ENCODE peak calls at places on chromosomes 13 and 19, in eight cellular contexts. A, L, R, V, U, I, K and X are unnamed samples.

GRCh38 chr19:33490041-33490451 is 31.5 kb downstream of the PEPD start:
- DNase-seq in A (no peak), L (no peak), R (no peak), V (no peak), U (no peak), I (no peak), K (no peak), X (no peak)

GRCh38 chr19:16446108-16447014 is 25.4 kb downstream of the EPS15L1 start:
- DNase-seq in A (no peak), L (peak), R (no peak), V (no peak), U (no peak), I (no peak), K (no peak), X (no peak)

GRCh38 chr13:45231722-45232121 is 30.9 kb upstream of the KCTD4 start:
- DNase-seq in A (peak), L (peak), R (no peak), V (no peak), U (no peak), I (no peak), K (no peak), X (no peak)

GRCh38 chr13:59301166-59301551 is 862.6 kb downstream of the DIAPH3 start:
- DNase-seq in A (no peak), L (no peak), R (no peak), V (no peak), U (no peak), I (no peak), K (no peak), X (no peak)

GRCh38 chr19:290539-291521 is at the start of gene PLPP2:
- DNase-seq in A (peak), L (no peak), R (no peak), V (peak), U (peak), I (peak), K (no peak), X (peak)

GRCh38 chr13:20525144-20525600 is 485 bp downstream of the CRYL1 start:
- DNase-seq in A (peak), L (no peak), R (peak), V (peak), U (peak), I (peak), K (peak), X (peak)

GRCh38 chr19:8821748-8822241 is 10.3 kb downstream of the ZNF558 start:
- DNase-seq in A (no peak), L (no peak), R (no peak), V (no peak), U (no peak), I (no peak), K (no peak), X (no peak)

GRCh38 chr13:43991773-43992201 is 112.1 kb downstream of the LACC1 start:
- DNase-seq in A (no peak), L (no peak), R (peak), V (no peak), U (no peak), I (no peak), K (no peak), X (no peak)

GRCh38 chr19:55390461-55390880 is 4.7 kb downstream of the RPL28 start:
- DNase-seq in A (no peak), L (peak), R (no peak), V (no peak), U (no peak), I (no peak), K (no peak), X (no peak)

GRCh38 chr13:106867249-106867648 is 299.3 kb upstream of the ARGLU1 start:
- DNase-seq in A (peak), L (peak), R (no peak), V (no peak), U (no peak), I (no peak), K (no peak), X (no peak)

GRCh38 chr13:92807343-92807742 is 419.3 kb upstream of the GPC6 start:
- DNase-seq in A (peak), L (peak), R (no peak), V (no peak), U (no peak), I (no peak), K (no peak), X (no peak)

GRCh38 chr13:32278456-32278855 is 36.7 kb downstream of the ZAR1L start:
- DNase-seq in A (peak), L (peak), R (no peak), V (no peak), U (no peak), I (no peak), K (no peak), X (no peak)

GRCh38 chr13:42977219-42977659 is 14.8 kb downstream of the EPSTI1 start:
- DNase-seq in A (no peak), L (no peak), R (no peak), V (no peak), U (no peak), I (no peak), K (no peak), X (no peak)

GRCh38 chr13:26971990-26972888 is 199.4 kb downstream of the USP12 start:
- DNase-seq in A (peak), L (no peak), R (no peak), V (peak), U (no peak), I (peak), K (no peak), X (peak)
- TF ChIP-seq CTCF in A (peak), L (peak), R (no peak), V (peak), U (no peak), I (peak), K (no peak), X (no peak)

DNA sequence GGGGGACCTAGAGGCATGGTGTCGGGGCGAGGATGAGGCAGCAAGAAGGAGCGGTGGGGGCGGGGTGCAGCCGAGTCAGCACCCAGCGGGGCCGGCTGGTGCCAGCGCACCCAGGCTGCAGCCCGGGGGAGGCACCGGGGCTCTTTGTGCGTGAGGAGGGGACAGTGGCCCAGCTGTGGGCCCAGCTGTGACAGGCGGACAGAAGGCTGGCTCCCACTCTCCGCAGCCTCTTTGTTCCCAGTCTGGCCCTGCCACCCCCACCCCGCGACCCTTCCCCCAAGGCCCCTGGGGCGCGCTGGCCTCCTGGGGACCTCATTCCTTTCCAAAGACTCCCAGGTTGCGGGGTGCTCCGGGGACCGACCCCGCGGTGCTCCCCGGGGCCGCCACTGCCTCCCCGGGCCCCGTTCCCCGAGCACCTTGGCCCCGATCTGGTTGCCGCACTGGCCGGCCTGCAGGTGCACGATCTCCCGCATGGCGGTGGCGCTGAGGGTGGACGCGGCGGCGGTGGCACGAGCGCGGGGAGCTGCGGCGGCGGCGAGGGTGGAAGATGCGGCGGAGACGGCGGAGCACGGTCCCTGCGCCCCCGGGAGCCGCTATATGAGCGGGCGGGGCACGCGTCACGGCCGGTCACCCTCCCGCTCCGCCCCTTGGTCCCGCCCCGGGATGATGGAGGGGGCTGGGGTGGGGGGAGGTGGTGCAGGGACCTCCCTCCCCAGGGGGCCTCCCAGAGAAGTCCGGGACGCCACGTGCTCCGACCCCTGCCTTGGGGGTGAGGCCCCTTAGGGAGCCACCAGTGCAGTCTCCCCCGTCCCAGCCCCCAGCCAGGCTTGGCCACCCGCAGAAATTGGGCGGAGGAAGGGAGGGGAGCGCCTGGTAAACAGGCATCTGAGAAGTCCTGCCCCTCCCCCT is at the start of gene TUBB4A:
- DNase-seq in A (no peak), L (no peak), R (peak), V (peak), U (peak), I (peak), K (no peak), X (peak)
- TF ChIP-seq CTCF in A (no peak), L (no peak), R (no peak), V (no peak), U (no peak), I (no peak), K (no peak), X (peak)

GRCh38 chr19:30536975-30537374 is 164.8 kb downstream of the ZNF536 start:
- DNase-seq in A (no peak), L (no peak), R (no peak), V (no peak), U (no peak), I (no peak), K (no peak), X (no peak)

GRCh38 chr19:30539981-30540380 is 167.8 kb downstream of the ZNF536 start:
- DNase-seq in A (no peak), L (no peak), R (no peak), V (no peak), U (no peak), I (no peak), K (no peak), X (no peak)

GRCh38 chr19:30530751-30531150 is 158.6 kb downstream of the ZNF536 start:
- DNase-seq in A (no peak), L (no peak), R (no peak), V (no peak), U (no peak), I (no peak), K (no peak), X (no peak)

GRCh38 chr19:30539315-30539714 is 167.1 kb downstream of the ZNF536 start:
- DNase-seq in A (no peak), L (no peak), R (no peak), V (no peak), U (no peak), I (no peak), K (no peak), X (no peak)

GRCh38 chr19:30535011-30535410 is 162.8 kb downstream of the ZNF536 start:
- DNase-seq in A (no peak), L (no peak), R (no peak), V (no peak), U (no peak), I (no peak), K (no peak), X (no peak)
- TF ChIP-seq CTCF in A (no peak), L (no peak), R (no peak), V (no peak), U (no peak), I (no peak), K (no peak), X (no peak)

GRCh38 chr13:39446865-39447264 is 156.1 kb downstream of the LHFPL6 start:
- DNase-seq in A (no peak), L (no peak), R (no peak), V (no peak), U (no peak), I (no peak), K (no peak), X (no peak)
- TF ChIP-seq CTCF in A (no peak), L (no peak), R (no peak), V (no peak), U (no peak), I (no peak), K (no peak), X (no peak)

GRCh38 chr13:61040180-61040579 is 375.5 kb downstream of the PCDH20 start:
- DNase-seq in A (no peak), L (no peak), R (no peak), V (no peak), U (no peak), I (no peak), K (no peak), X (no peak)

GRCh38 chr13:61039302-61039701 is 376.3 kb downstream of the PCDH20 start:
- DNase-seq in A (no peak), L (no peak), R (no peak), V (no peak), U (no peak), I (no peak), K (no peak), X (no peak)

DNA sequence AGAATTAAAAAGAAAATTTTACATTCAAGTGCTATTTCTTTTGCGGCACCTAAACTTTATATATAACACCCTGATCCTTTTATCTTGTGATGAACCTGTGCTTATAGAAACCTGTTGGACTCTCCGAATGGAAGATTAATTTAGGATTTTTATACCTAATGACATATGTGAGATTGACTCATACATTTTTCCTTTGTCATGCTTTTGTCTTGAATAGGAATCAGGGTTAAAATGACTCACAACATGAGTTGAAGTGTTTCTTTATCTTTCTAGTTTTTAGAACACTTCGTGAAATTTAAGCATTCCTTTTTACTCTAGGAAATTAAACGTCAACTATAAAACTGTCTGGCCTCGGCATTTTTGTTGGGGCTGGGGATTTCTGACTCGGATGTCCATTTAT is 378.9 kb downstream of the PCDH20 start:
- DNase-seq in A (no peak), L (no peak), R (no peak), V (no peak), U (no peak), I (no peak), K (no peak), X (no peak)
- TF ChIP-seq CTCF in A (no peak), L (no peak), R (no peak), V (no peak), U (no peak), I (no peak), K (no peak), X (no peak)

GRCh38 chr19:52464798-52465470 is 11.6 kb downstream of the ZNF578 start:
- DNase-seq in A (no peak), L (no peak), R (no peak), V (peak), U (no peak), I (peak), K (no peak), X (no peak)
- TF ChIP-seq CTCF in A (no peak), L (no peak), R (no peak), V (no peak), U (no peak), I (peak), K (no peak), X (no peak)

DNA sequence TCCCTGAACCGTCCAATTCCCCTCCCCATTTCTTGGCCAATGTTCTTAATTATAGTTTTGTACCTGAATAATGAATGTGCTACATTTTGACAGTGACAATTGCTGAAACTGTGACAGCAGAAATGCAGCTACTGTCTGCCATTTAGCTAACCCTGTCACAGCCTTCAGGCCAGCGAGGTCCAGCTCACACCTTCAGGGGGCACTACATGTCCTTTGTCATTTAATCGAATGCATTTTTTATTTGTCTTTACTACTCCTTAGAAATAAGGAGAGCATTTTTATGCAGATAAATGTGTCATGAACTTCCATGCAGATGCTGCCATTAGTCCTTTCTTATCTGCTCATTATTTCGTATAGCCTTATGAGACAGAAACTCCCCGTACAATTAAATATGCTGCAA is 159.9 kb downstream of the MZT1 start:
- DNase-seq in A (no peak), L (no peak), R (no peak), V (no peak), U (no peak), I (no peak), K (no peak), X (no peak)
- TF ChIP-seq CTCF in A (no peak), L (peak), R (no peak), V (no peak), U (no peak), I (no peak), K (no peak), X (no peak)

GRCh38 chr19:57334191-57334590 is 13.9 kb downstream of the ZNF543 start:
- DNase-seq in A (peak), L (no peak), R (no peak), V (no peak), U (no peak), I (no peak), K (no peak), X (no peak)
- TF ChIP-seq CTCF in A (no peak), L (no peak), R (no peak), V (no peak), U (no peak), I (no peak), K (no peak), X (no peak)

DNA sequence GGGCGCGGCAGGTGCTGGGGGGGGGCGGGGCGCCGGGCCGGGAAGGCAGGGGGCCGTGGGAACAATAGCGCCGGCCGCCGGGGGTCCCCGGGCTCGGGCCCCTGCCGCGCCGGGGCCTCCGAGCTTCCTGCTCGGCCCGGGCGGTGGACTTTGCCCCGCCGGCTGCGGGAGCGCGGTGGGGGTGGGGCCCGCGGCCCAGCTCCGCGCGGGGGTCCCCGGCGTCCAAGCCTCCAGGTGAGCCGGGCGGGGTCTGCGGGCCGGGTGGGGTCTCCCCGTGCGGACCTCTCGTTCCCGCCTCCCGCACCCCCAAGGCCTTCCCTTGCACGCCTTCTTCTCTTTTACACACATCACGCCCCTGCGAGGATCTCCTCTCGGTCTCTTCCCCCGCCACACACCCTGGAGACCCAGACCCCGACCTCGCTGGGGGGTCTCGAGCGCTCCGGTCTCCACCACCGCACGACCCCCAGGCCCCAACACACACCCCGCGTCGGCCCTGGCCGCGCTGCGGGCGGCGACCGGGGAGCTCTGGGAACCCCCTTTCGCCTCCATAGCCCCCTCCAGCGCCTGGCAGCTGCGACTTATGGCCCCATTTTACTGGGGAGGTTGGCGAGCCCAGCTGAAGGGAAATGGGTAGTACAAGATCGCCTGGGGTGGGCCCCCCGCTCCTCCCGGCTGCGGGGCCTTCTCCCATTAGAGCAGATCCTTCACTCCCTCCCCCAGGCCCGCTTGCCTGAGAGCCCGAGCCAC is 701 bp downstream of the CAMSAP3 start:
- DNase-seq in A (no peak), L (no peak), R (no peak), V (peak), U (no peak), I (no peak), K (no peak), X (peak)
- TF ChIP-seq CTCF in A (no peak), L (no peak), R (no peak), V (peak), U (no peak), I (no peak), K (no peak), X (peak)

GRCh38 chr13:71304861-71305260 is 562.1 kb downstream of the DACH1 start:
- DNase-seq in A (no peak), L (no peak), R (no peak), V (no peak), U (no peak), I (no peak), K (no peak), X (no peak)

GRCh38 chr13:71300602-71301001 is 566.4 kb downstream of the DACH1 start:
- DNase-seq in A (no peak), L (no peak), R (no peak), V (no peak), U (no peak), I (no peak), K (no peak), X (no peak)

GRCh38 chr13:71306821-71307220 is 560.2 kb downstream of the DACH1 start:
- DNase-seq in A (no peak), L (no peak), R (no peak), V (no peak), U (no peak), I (no peak), K (no peak), X (no peak)

GRCh38 chr13:71303144-71303543 is 563.9 kb downstream of the DACH1 start:
- DNase-seq in A (no peak), L (no peak), R (no peak), V (no peak), U (no peak), I (no peak), K (no peak), X (no peak)
- TF ChIP-seq CTCF in A (peak), L (no peak), R (peak), V (no peak), U (no peak), I (no peak), K (no peak), X (no peak)